ENCODE peak calls at places on chromosome 2, in eight cellular contexts. One of them, this sample, is unnamed.
A peak's percentile ranks its signal among the peaks of the same experiment; 100 is the strongest.

GRCh38 chr2:236617221-236617737 is 47.7 kb downstream of the ACKR3 start:
- DNase-seq in GM23338: no peak
- DNase-seq in fibroblast of lung: no peak
- DNase-seq in SK-N-SH: no peak
- DNase-seq in H9: no peak
- DNase-seq in K562: no peak
- DNase-seq in GM23248: no peak
- DNase-seq in HCT116: no peak
- DNase-seq in this sample: no peak

GRCh38 chr2:113854970-113855740 is 34.7 kb upstream of the ACTR3 start:
- DNase-seq in fibroblast of lung: no peak
- DNase-seq in SK-N-SH: no peak
- DNase-seq in GM23338: no peak
- DNase-seq in H9: no peak
- DNase-seq in K562: no peak
- DNase-seq in GM23248: no peak
- DNase-seq in HCT116: no peak
- DNase-seq in this sample: no peak

GRCh38 chr2:171880774-171881173 is 13.3 kb downstream of the SLC25A12 start:
- DNase-seq in HCT116: no peak
- DNase-seq in SK-N-SH: no peak
- DNase-seq in K562: no peak
- DNase-seq in fibroblast of lung: no peak
- DNase-seq in GM23338: no peak
- DNase-seq in H9: no peak
- DNase-seq in GM23248: no peak
- DNase-seq in this sample: no peak

GRCh38 chr2:27884546-27884945 is 5.6 kb downstream of the RBKS start:
- DNase-seq in GM23248: no peak
- DNase-seq in SK-N-SH: no peak
- DNase-seq in GM23338: no peak
- DNase-seq in fibroblast of lung: no peak
- DNase-seq in H9: no peak
- DNase-seq in HCT116: no peak
- DNase-seq in K562: no peak
- DNase-seq in this sample: no peak

GRCh38 chr2:135097532-135098231 is 45.6 kb downstream of the RAB3GAP1 start:
- DNase-seq in K562: no peak
- DNase-seq in GM23248: no peak
- DNase-seq in H9: no peak
- DNase-seq in HCT116: no peak
- DNase-seq in SK-N-SH: no peak
- DNase-seq in GM23338: no peak
- DNase-seq in fibroblast of lung: no peak
- DNase-seq in this sample: no peak

GRCh38 chr2:144522741-144523605 is 3.1 kb upstream of the ZEB2 start:
- DNase-seq in fibroblast of lung: peak; percentile 47
- DNase-seq in HCT116: no peak
- DNase-seq in H9: peak; percentile 52
- DNase-seq in GM23248: peak; percentile 41
- DNase-seq in SK-N-SH: peak; percentile 63
- DNase-seq in GM23338: peak; percentile 70
- DNase-seq in K562: peak; percentile 77
- DNase-seq in this sample: no peak

GRCh38 chr2:235267251-235267650 is 226.6 kb upstream of the AGAP1 start:
- DNase-seq in GM23248: peak; percentile 9
- DNase-seq in HCT116: no peak
- DNase-seq in GM23338: no peak
- DNase-seq in K562: no peak
- DNase-seq in H9: no peak
- DNase-seq in SK-N-SH: no peak
- DNase-seq in fibroblast of lung: no peak
- DNase-seq in this sample: no peak

GRCh38 chr2:144659731-144660275 is 139.9 kb upstream of the ZEB2 start:
- DNase-seq in fibroblast of lung: peak; percentile 97
- DNase-seq in H9: no peak
- DNase-seq in K562: peak; percentile 88
- DNase-seq in SK-N-SH: no peak
- DNase-seq in GM23248: peak; percentile 94
- DNase-seq in GM23338: no peak
- DNase-seq in HCT116: peak; percentile 64
- DNase-seq in this sample: peak; percentile 96

GRCh38 chr2:128981353-128981752 is 662.7 kb upstream of the HS6ST1 start:
- DNase-seq in H9: no peak
- DNase-seq in fibroblast of lung: no peak
- DNase-seq in GM23248: no peak
- DNase-seq in K562: no peak
- DNase-seq in SK-N-SH: no peak
- DNase-seq in GM23338: no peak
- DNase-seq in HCT116: no peak
- DNase-seq in this sample: no peak

GRCh38 chr2:54858021-54858681 is 134.7 kb downstream of the EML6 start:
- DNase-seq in SK-N-SH: no peak
- DNase-seq in H9: no peak
- DNase-seq in HCT116: no peak
- DNase-seq in K562: no peak
- DNase-seq in GM23248: peak; percentile 78
- DNase-seq in fibroblast of lung: peak; percentile 18
- DNase-seq in GM23338: no peak
- DNase-seq in this sample: no peak

GRCh38 chr2:206823178-206823577 is 57.8 kb downstream of the FASTKD2 start:
- DNase-seq in HCT116: no peak
- DNase-seq in SK-N-SH: no peak
- DNase-seq in H9: no peak
- DNase-seq in GM23248: no peak
- DNase-seq in fibroblast of lung: peak; percentile 48
- DNase-seq in GM23338: no peak
- DNase-seq in K562: no peak
- DNase-seq in this sample: no peak

GRCh38 chr2:172928754-172929153 is 146.9 kb upstream of the MAP3K20 start:
- DNase-seq in H9: no peak
- DNase-seq in GM23248: peak; percentile 76
- DNase-seq in fibroblast of lung: peak; percentile 87
- DNase-seq in GM23338: no peak
- DNase-seq in K562: no peak
- DNase-seq in HCT116: no peak
- DNase-seq in SK-N-SH: no peak
- DNase-seq in this sample: no peak

GRCh38 chr2:202564226-202564625 is 70.5 kb upstream of the FAM117B start:
- DNase-seq in H9: no peak
- DNase-seq in GM23248: peak; percentile 13
- DNase-seq in GM23338: no peak
- DNase-seq in SK-N-SH: no peak
- DNase-seq in fibroblast of lung: no peak
- DNase-seq in K562: no peak
- DNase-seq in HCT116: no peak
- DNase-seq in this sample: no peak

GRCh38 chr2:233492078-233492477 is 74.5 kb downstream of the USP40 start:
- DNase-seq in K562: no peak
- DNase-seq in HCT116: no peak
- DNase-seq in H9: no peak
- DNase-seq in SK-N-SH: no peak
- DNase-seq in GM23338: no peak
- DNase-seq in GM23248: no peak
- DNase-seq in fibroblast of lung: no peak
- DNase-seq in this sample: no peak

GRCh38 chr2:233491326-233491725 is 75.3 kb downstream of the USP40 start:
- DNase-seq in HCT116: no peak
- DNase-seq in K562: no peak
- DNase-seq in SK-N-SH: no peak
- DNase-seq in H9: no peak
- DNase-seq in GM23338: no peak
- DNase-seq in GM23248: no peak
- DNase-seq in fibroblast of lung: no peak
- DNase-seq in this sample: no peak

GRCh38 chr2:233489143-233489542 is 77.4 kb downstream of the USP40 start:
- DNase-seq in fibroblast of lung: no peak
- DNase-seq in GM23338: no peak
- DNase-seq in SK-N-SH: no peak
- DNase-seq in GM23248: no peak
- DNase-seq in HCT116: no peak
- DNase-seq in K562: no peak
- DNase-seq in H9: no peak
- DNase-seq in this sample: no peak

GRCh38 chr2:233489666-233490065 is 76.9 kb downstream of the USP40 start:
- DNase-seq in SK-N-SH: no peak
- DNase-seq in K562: no peak
- DNase-seq in GM23248: peak; percentile 32
- DNase-seq in GM23338: no peak
- DNase-seq in H9: no peak
- DNase-seq in fibroblast of lung: peak; percentile 35
- DNase-seq in HCT116: no peak
- DNase-seq in this sample: no peak

DNA sequence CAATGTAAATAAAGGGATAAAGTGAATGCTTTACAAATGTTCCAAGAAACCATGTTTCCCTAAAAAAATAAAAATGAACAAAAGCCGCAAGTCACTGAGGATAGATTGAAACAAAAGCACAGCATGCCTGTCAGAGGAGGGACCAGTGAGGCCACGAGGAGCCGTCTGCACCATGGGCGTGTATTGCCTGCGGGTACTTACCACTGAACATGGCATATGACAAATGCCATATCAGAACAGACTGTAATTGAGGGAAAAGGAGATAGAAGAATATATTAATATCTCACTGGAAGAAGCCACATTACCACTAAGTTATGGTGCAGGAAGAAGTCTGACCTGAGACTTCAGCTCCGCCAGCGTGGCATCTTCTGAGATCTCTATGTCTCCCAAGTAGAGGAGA is 75.8 kb downstream of the USP40 start:
- DNase-seq in GM23248: no peak
- DNase-seq in SK-N-SH: no peak
- DNase-seq in H9: no peak
- DNase-seq in K562: no peak
- DNase-seq in GM23338: no peak
- DNase-seq in fibroblast of lung: no peak
- DNase-seq in HCT116: no peak
- DNase-seq in this sample: no peak
- H3K4me1 ChIP-seq in GM23248: peaks cover 38% of the 10 kb centered on the region
- H3K4me1 ChIP-seq in SK-N-SH: peaks cover 2% of the 10 kb centered on the region
- H3K4me1 ChIP-seq in H9: no peaks in the 10 kb centered on the region
- H3K4me1 ChIP-seq in K562: no peaks in the 10 kb centered on the region
- H3K4me1 ChIP-seq in GM23338: no peaks in the 10 kb centered on the region
- H3K4me1 ChIP-seq in fibroblast of lung: peaks cover 15% of the 10 kb centered on the region
- H3K4me1 ChIP-seq in HCT116: peaks cover 12% of the 10 kb centered on the region
- H3K4me1 ChIP-seq in this sample: peaks cover 33% of the 10 kb centered on the region

GRCh38 chr2:86050301-86050700 is 55.4 kb downstream of the POLR1A start:
- DNase-seq in K562: no peak
- DNase-seq in HCT116: no peak
- DNase-seq in SK-N-SH: no peak
- DNase-seq in GM23338: no peak
- DNase-seq in fibroblast of lung: no peak
- DNase-seq in H9: no peak
- DNase-seq in GM23248: no peak
- DNase-seq in this sample: no peak
- H2AFZ ChIP-seq in K562: no peak overlapping the region
- H2AFZ ChIP-seq in HCT116: no peak overlapping the region
- H2AFZ ChIP-seq in SK-N-SH: no peak overlapping the region
- H2AFZ ChIP-seq in GM23338: no peak overlapping the region
- H2AFZ ChIP-seq in fibroblast of lung: no peak overlapping the region
- H2AFZ ChIP-seq in H9: no peak overlapping the region
- H2AFZ ChIP-seq in GM23248: no peak overlapping the region
- H2AFZ ChIP-seq in this sample: no peak overlapping the region

GRCh38 chr2:195563857-195564512 is 93.0 kb upstream of the SLC39A10 start:
- DNase-seq in GM23248: peak; percentile 92
- DNase-seq in H9: no peak
- DNase-seq in fibroblast of lung: peak; percentile 89
- DNase-seq in HCT116: no peak
- DNase-seq in GM23338: no peak
- DNase-seq in SK-N-SH: no peak
- DNase-seq in K562: no peak
- DNase-seq in this sample: peak; percentile 87

GRCh38 chr2:195560209-195560907 is 96.7 kb upstream of the SLC39A10 start:
- DNase-seq in GM23248: no peak
- DNase-seq in GM23338: no peak
- DNase-seq in HCT116: no peak
- DNase-seq in fibroblast of lung: peak; percentile 70
- DNase-seq in K562: no peak
- DNase-seq in H9: no peak
- DNase-seq in SK-N-SH: no peak
- DNase-seq in this sample: peak; percentile 49

GRCh38 chr2:195566201-195566600 is 90.8 kb upstream of the SLC39A10 start:
- DNase-seq in fibroblast of lung: no peak
- DNase-seq in SK-N-SH: no peak
- DNase-seq in HCT116: no peak
- DNase-seq in GM23338: no peak
- DNase-seq in H9: no peak
- DNase-seq in GM23248: no peak
- DNase-seq in K562: no peak
- DNase-seq in this sample: peak; percentile 12

GRCh38 chr2:195561205-195562032 is 95.6 kb upstream of the SLC39A10 start:
- DNase-seq in fibroblast of lung: peak; percentile 96
- DNase-seq in H9: no peak
- DNase-seq in K562: no peak
- DNase-seq in GM23338: no peak
- DNase-seq in SK-N-SH: no peak
- DNase-seq in HCT116: no peak
- DNase-seq in GM23248: peak; percentile 94
- DNase-seq in this sample: peak; percentile 95

DNA sequence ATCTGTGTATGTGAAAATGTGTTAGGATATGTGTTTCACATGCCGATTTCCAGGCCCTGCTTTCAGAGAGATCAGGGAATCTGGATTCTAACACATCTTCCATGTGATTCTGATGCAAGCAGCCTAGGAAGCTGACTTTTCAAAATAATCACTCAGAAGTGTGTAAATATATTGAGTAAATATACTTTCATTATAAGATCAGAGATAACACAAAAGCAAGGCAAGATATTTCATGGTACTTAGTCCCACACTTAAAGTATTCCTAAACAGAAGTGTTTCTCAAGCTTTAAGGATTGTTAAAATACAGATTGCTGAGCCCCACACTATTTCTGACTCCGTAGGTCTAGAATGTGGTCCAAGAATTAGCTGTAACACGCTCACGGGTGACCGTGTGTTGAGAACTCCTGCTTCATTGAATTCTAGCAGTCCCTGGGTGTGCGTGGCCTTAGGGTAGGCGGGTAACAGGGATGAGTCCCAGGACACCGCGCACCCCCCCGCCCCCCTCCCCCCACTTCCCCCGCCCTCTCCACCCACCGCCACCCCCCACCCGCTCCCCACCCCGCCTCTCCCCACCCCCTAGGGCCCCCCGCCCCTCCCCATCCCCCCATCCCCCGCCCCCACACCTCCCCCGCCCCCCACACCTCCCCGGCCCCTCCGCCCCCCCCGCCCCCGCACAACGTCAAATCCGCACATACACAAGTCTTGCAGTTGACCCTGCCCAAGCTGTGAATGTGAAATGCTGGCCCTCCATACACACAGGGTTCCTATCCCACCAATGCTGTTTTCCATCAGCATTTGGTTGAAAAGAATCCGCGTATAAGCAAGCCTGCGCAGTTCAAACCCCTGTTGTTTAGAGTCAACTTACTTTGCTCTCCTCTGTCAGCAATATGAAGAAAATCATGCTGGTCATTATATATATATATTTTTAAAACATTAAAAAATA is 94.1 kb upstream of the SLC39A10 start:
- DNase-seq in H9: no peak
- DNase-seq in K562: no peak
- DNase-seq in fibroblast of lung: peak; percentile 44
- DNase-seq in GM23248: peak; percentile 40
- DNase-seq in HCT116: no peak
- DNase-seq in SK-N-SH: peak; percentile 31
- DNase-seq in GM23338: peak; percentile 36
- DNase-seq in this sample: peak; percentile 46
- H3K27ac ChIP-seq in H9: no peak overlapping the region
- H3K27ac ChIP-seq in K562: peak overlapping the region; percentile 72
- H3K27ac ChIP-seq in fibroblast of lung: peak overlapping the region; percentile 90
- H3K27ac ChIP-seq in GM23248: peak overlapping the region; percentile 93
- H3K27ac ChIP-seq in HCT116: no peak overlapping the region
- H3K27ac ChIP-seq in SK-N-SH: peak overlapping the region; percentile 96
- H3K27ac ChIP-seq in GM23338: peak overlapping the region; percentile 9
- H3K27ac ChIP-seq in this sample: peak overlapping the region; percentile 96

GRCh38 chr2:7377861-7378569 is 460.8 kb downstream of the RNF144A start:
- DNase-seq in SK-N-SH: peak; percentile 88
- DNase-seq in fibroblast of lung: no peak
- DNase-seq in GM23248: peak; percentile 3
- DNase-seq in K562: no peak
- DNase-seq in HCT116: no peak
- DNase-seq in GM23338: peak; percentile 24
- DNase-seq in H9: peak; percentile 33
- DNase-seq in this sample: peak; percentile 71
- H3K4me1 ChIP-seq in SK-N-SH: peaks cover 22% of the 10 kb centered on the region
- H3K4me1 ChIP-seq in fibroblast of lung: no peaks in the 10 kb centered on the region
- H3K4me1 ChIP-seq in GM23248: no peaks in the 10 kb centered on the region
- H3K4me1 ChIP-seq in K562: no peaks in the 10 kb centered on the region
- H3K4me1 ChIP-seq in HCT116: no peaks in the 10 kb centered on the region
- H3K4me1 ChIP-seq in GM23338: no peaks in the 10 kb centered on the region
- H3K4me1 ChIP-seq in H9: no peaks in the 10 kb centered on the region
- H3K4me1 ChIP-seq in this sample: peaks cover 10% of the 10 kb centered on the region